ENCODE peak calls at places on chromosomes 12 and 14, in four cellular contexts. A is stimulated activated CD8-positive, alpha-beta memory T cell treated with anti-CD3 and anti-CD28 coated beads, Interleukin-12 subunit alpha, Interleukin-12 subunit beta, amount 100 ng/mL, for 4 hours; E is left ventricle myocardium inferior; X is posterior cingulate gyrus. D is an unnamed sample.

GRCh38 chr12:21827135-21827534 is 52.6 kb upstream of the KCNJ8 start:
- DNase-seq in A (no peak), E (no peak), X (no peak), D (no peak)

GRCh38 chr14:93906341-93907329 is 20.5 kb upstream of the FAM181A start:
- DNase-seq in A (peak), E (no peak), X (peak), D (no peak)

GRCh38 chr12:123726962-123727361 is 14.8 kb downstream of the ATP6V0A2 start:
- DNase-seq in A (no peak), E (no peak), X (no peak), D (no peak)

GRCh38 chr12:93849946-93850345 is 172.8 kb downstream of the CRADD start:
- DNase-seq in A (no peak), E (no peak), X (no peak), D (no peak)

GRCh38 chr14:61322799-61323290 is 1.5 kb downstream of the PRKCH start:
- DNase-seq in A (no peak), E (no peak), X (no peak), D (no peak)

GRCh38 chr12:12665194-12665593 is 30.8 kb downstream of the GPR19 start:
- DNase-seq in A (no peak), E (no peak), X (no peak), D (no peak)

GRCh38 chr12:109069307-109070231 is 17.2 kb downstream of the USP30 start:
- DNase-seq in A (no peak), E (no peak), X (no peak), D (no peak)

GRCh38 chr12:77893918-77894317 is 63.2 kb downstream of the NAV3 start:
- DNase-seq in A (no peak), E (no peak), X (no peak), D (no peak)

GRCh38 chr12:25496098-25496587 is 56.9 kb downstream of the LMNTD1 start:
- DNase-seq in A (no peak), E (no peak), X (no peak), D (no peak)

GRCh38 chr14:99698236-99698635 is 14.1 kb downstream of the CYP46A1 start:
- DNase-seq in A (no peak), E (no peak), X (no peak), D (no peak)

GRCh38 chr12:63144556-63144955 is 6.4 kb downstream of the AVPR1A start:
- DNase-seq in A (no peak), E (no peak), X (no peak), D (no peak)

GRCh38 chr12:99130808-99131538 is 485.9 kb downstream of the APAF1 start:
- DNase-seq in A (no peak), E (no peak), X (no peak), D (no peak)

GRCh38 chr12:20463920-20464524 is 95.7 kb downstream of the PDE3A start:
- DNase-seq in A (no peak), E (no peak), X (no peak), D (no peak)

GRCh38 chr14:70934502-70935134 is 27.4 kb downstream of the PCNX1 start:
- DNase-seq in A (no peak), E (no peak), X (no peak), D (no peak)

GRCh38 chr14:99248761-99249171 is 23.2 kb downstream of the BCL11B start:
- DNase-seq in A (no peak), E (no peak), X (no peak), D (no peak)

GRCh38 chr12:94510128-94510527 is 50.5 kb upstream of the CEP83 start:
- DNase-seq in A (no peak), E (no peak), X (no peak), D (no peak)

GRCh38 chr12:93137656-93138612 is 208.8 kb upstream of the EEA1 start:
- DNase-seq in A (no peak), E (no peak), X (no peak), D (no peak)

GRCh38 chr14:58077621-58078020 is 74.4 kb downstream of the ARMH4 start:
- DNase-seq in A (no peak), E (no peak), X (no peak), D (no peak)